ENCODE peak calls at places on chromosomes 12 and 14, in eight cellular contexts. One of them, this sample, is unnamed. For H3K36me3 and H3K4me1, the result is how much of the 10 kb centered on the place peaks cover.

GRCh38 chr14:51442513-51443175 is 202.6 kb downstream of the TMX1 start:
- DNase-seq in astrocyte: peak
- DNase-seq in mesendoderm: no peak
- DNase-seq in heart left ventricle: no peak
- DNase-seq in tibial artery: no peak
- DNase-seq in mucosa of descending colon: peak
- DNase-seq in SJSA1: peak
- DNase-seq in GM23248: peak
- DNase-seq in this sample: peak

GRCh38 chr12:131010376-131011131 is 56.8 kb downstream of the ADGRD1 start:
- DNase-seq in astrocyte: no peak
- DNase-seq in mesendoderm: no peak
- DNase-seq in heart left ventricle: no peak
- DNase-seq in tibial artery: no peak
- DNase-seq in mucosa of descending colon: no peak
- DNase-seq in SJSA1: no peak
- DNase-seq in GM23248: no peak
- DNase-seq in this sample: no peak

GRCh38 chr14:78667141-78667540 is 497.0 kb downstream of the NRXN3 start:
- DNase-seq in astrocyte: no peak
- DNase-seq in mesendoderm: no peak
- DNase-seq in heart left ventricle: no peak
- DNase-seq in tibial artery: no peak
- DNase-seq in mucosa of descending colon: no peak
- DNase-seq in SJSA1: no peak
- DNase-seq in GM23248: no peak
- DNase-seq in this sample: no peak

GRCh38 chr12:29743801-29744200 is 39.9 kb downstream of the TMTC1 start:
- DNase-seq in astrocyte: peak
- DNase-seq in mesendoderm: peak
- DNase-seq in heart left ventricle: no peak
- DNase-seq in tibial artery: no peak
- DNase-seq in mucosa of descending colon: no peak
- DNase-seq in SJSA1: no peak
- DNase-seq in GM23248: peak
- DNase-seq in this sample: no peak

GRCh38 chr14:72023128-72024042 is 91.2 kb downstream of the RGS6 start:
- DNase-seq in astrocyte: no peak
- DNase-seq in mesendoderm: no peak
- DNase-seq in heart left ventricle: no peak
- DNase-seq in tibial artery: no peak
- DNase-seq in mucosa of descending colon: no peak
- DNase-seq in SJSA1: no peak
- DNase-seq in GM23248: peak
- DNase-seq in this sample: no peak

GRCh38 chr12:29781176-29781575 is 2.6 kb downstream of the TMTC1 start:
- DNase-seq in astrocyte: no peak
- DNase-seq in mesendoderm: no peak
- DNase-seq in heart left ventricle: no peak
- DNase-seq in tibial artery: no peak
- DNase-seq in mucosa of descending colon: no peak
- DNase-seq in SJSA1: no peak
- DNase-seq in GM23248: no peak
- DNase-seq in this sample: no peak

GRCh38 chr12:124679533-124680371 is 112.3 kb upstream of the NCOR2 start:
- DNase-seq in astrocyte: no peak
- DNase-seq in mesendoderm: no peak
- DNase-seq in heart left ventricle: peak
- DNase-seq in tibial artery: peak
- DNase-seq in mucosa of descending colon: no peak
- DNase-seq in SJSA1: peak
- DNase-seq in GM23248: peak
- DNase-seq in this sample: peak

GRCh38 chr12:55829967-55830600 is 697 bp upstream of the DNAJC14 start:
- DNase-seq in astrocyte: no peak
- DNase-seq in mesendoderm: peak
- DNase-seq in heart left ventricle: peak
- DNase-seq in tibial artery: peak
- DNase-seq in mucosa of descending colon: peak
- DNase-seq in SJSA1: peak
- DNase-seq in GM23248: no peak
- DNase-seq in this sample: peak

GRCh38 chr12:10557766-10558165 is 52.1 kb downstream of the EIF2S3B start:
- DNase-seq in astrocyte: no peak
- DNase-seq in mesendoderm: peak
- DNase-seq in heart left ventricle: no peak
- DNase-seq in tibial artery: no peak
- DNase-seq in mucosa of descending colon: no peak
- DNase-seq in SJSA1: no peak
- DNase-seq in GM23248: no peak
- DNase-seq in this sample: no peak
- H3K4me3 ChIP-seq in astrocyte: no peak
- H3K4me3 ChIP-seq in mesendoderm: no peak
- H3K4me3 ChIP-seq in heart left ventricle: no peak
- H3K4me3 ChIP-seq in tibial artery: no peak
- H3K4me3 ChIP-seq in mucosa of descending colon: no peak
- H3K4me3 ChIP-seq in SJSA1: no peak
- H3K4me3 ChIP-seq in GM23248: no peak
- H3K4me3 ChIP-seq in this sample: no peak

DNA sequence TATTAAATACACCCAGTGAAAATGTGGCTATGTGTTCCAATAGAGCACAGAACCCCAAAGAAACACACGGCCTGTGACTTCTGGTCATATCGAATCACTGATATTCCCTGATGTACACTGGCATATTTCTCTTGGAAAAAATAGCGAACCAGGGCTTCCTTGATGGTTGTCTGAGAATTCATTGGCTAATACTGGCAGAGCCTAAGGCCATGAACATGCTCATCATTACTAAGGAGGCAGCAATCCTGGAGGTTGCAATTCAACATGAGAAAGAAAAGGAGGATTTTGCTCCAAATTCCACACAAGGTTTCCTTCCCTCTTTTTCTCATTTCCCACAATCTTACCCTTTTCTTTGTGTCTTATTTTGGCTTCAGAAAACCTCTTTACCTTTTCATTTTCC is 212.9 kb upstream of the HMGA2 start:
- DNase-seq in astrocyte: no peak
- DNase-seq in mesendoderm: no peak
- DNase-seq in heart left ventricle: no peak
- DNase-seq in tibial artery: no peak
- DNase-seq in mucosa of descending colon: no peak
- DNase-seq in SJSA1: no peak
- DNase-seq in GM23248: no peak
- DNase-seq in this sample: no peak
- H3K36me3 ChIP-seq in astrocyte: under half
- H3K36me3 ChIP-seq in mesendoderm: under half
- H3K36me3 ChIP-seq in heart left ventricle: under half
- H3K36me3 ChIP-seq in tibial artery: under half
- H3K36me3 ChIP-seq in mucosa of descending colon: under half
- H3K36me3 ChIP-seq in SJSA1: under half
- H3K36me3 ChIP-seq in GM23248: under half
- H3K36me3 ChIP-seq in this sample: under half

DNA sequence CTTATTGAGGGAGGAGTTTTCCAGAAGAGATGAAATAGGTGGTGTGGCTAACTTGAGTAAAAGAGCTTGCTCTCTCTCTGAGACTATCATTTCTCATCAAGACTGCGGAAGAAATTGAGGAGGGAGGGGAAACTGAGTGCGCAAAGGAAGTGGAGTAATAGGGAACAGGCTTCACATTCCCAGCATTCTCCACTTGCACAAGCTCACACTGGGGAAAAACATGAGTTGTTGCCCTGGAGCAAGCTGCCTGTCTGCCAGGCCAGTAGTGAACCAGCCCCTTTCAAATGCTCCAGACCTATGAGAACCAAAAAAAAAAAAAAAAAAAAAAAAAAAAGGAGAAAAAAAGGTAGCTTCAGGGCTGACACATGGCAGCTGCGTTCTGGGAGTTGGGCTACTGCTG is 32.7 kb upstream of the EMP1 start:
- DNase-seq in astrocyte: no peak
- DNase-seq in mesendoderm: no peak
- DNase-seq in heart left ventricle: no peak
- DNase-seq in tibial artery: no peak
- DNase-seq in mucosa of descending colon: no peak
- DNase-seq in SJSA1: no peak
- DNase-seq in GM23248: no peak
- DNase-seq in this sample: no peak
- H3K4me1 ChIP-seq in astrocyte: under half
- H3K4me1 ChIP-seq in mesendoderm: under half
- H3K4me1 ChIP-seq in heart left ventricle: under half
- H3K4me1 ChIP-seq in tibial artery: under half
- H3K4me1 ChIP-seq in mucosa of descending colon: under half
- H3K4me1 ChIP-seq in SJSA1: under half
- H3K4me1 ChIP-seq in GM23248: under half
- H3K4me1 ChIP-seq in this sample: under half

GRCh38 chr12:114858388-114859146 is 174.6 kb upstream of the TBX3 start:
- DNase-seq in astrocyte: no peak
- DNase-seq in mesendoderm: peak
- DNase-seq in heart left ventricle: no peak
- DNase-seq in tibial artery: no peak
- DNase-seq in mucosa of descending colon: peak
- DNase-seq in SJSA1: no peak
- DNase-seq in GM23248: no peak
- DNase-seq in this sample: no peak

GRCh38 chr12:114851981-114852380 is 168.0 kb upstream of the TBX3 start:
- DNase-seq in astrocyte: no peak
- DNase-seq in mesendoderm: no peak
- DNase-seq in heart left ventricle: no peak
- DNase-seq in tibial artery: no peak
- DNase-seq in mucosa of descending colon: no peak
- DNase-seq in SJSA1: no peak
- DNase-seq in GM23248: no peak
- DNase-seq in this sample: no peak

GRCh38 chr12:114850853-114851252 is 166.9 kb upstream of the TBX3 start:
- DNase-seq in astrocyte: no peak
- DNase-seq in mesendoderm: no peak
- DNase-seq in heart left ventricle: no peak
- DNase-seq in tibial artery: no peak
- DNase-seq in mucosa of descending colon: no peak
- DNase-seq in SJSA1: no peak
- DNase-seq in GM23248: no peak
- DNase-seq in this sample: no peak

GRCh38 chr12:114853003-114853529 is 169.1 kb upstream of the TBX3 start:
- DNase-seq in astrocyte: no peak
- DNase-seq in mesendoderm: no peak
- DNase-seq in heart left ventricle: no peak
- DNase-seq in tibial artery: no peak
- DNase-seq in mucosa of descending colon: no peak
- DNase-seq in SJSA1: no peak
- DNase-seq in GM23248: no peak
- DNase-seq in this sample: no peak

DNA sequence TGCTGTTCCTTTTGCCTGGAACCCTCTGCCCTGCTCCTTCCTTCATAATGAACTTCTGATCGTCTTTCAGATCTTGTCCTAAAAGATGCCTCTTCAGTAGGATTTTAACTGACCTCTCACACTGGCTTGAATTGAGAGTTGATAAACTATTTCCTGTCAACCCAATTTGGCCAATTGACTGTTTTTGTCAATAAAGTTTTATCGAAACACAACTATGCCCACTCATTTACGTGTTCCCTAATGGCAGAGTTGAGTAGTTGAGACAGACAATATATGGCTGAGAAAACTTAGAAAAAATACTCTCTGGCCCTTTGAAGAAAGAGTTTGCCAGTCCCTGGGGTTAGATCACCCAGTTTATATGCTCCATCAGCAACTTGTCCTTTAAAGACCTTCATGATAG is 171.7 kb upstream of the TBX3 start:
- DNase-seq in astrocyte: no peak
- DNase-seq in mesendoderm: no peak
- DNase-seq in heart left ventricle: no peak
- DNase-seq in tibial artery: no peak
- DNase-seq in mucosa of descending colon: no peak
- DNase-seq in SJSA1: no peak
- DNase-seq in GM23248: no peak
- DNase-seq in this sample: no peak
- H3K4me3 ChIP-seq in astrocyte: no peak
- H3K4me3 ChIP-seq in mesendoderm: no peak
- H3K4me3 ChIP-seq in heart left ventricle: no peak
- H3K4me3 ChIP-seq in tibial artery: no peak
- H3K4me3 ChIP-seq in mucosa of descending colon: no peak
- H3K4me3 ChIP-seq in SJSA1: no peak
- H3K4me3 ChIP-seq in GM23248: no peak
- H3K4me3 ChIP-seq in this sample: no peak

GRCh38 chr12:104342635-104343249 is 39.2 kb downstream of the EID3 start:
- DNase-seq in astrocyte: no peak
- DNase-seq in mesendoderm: no peak
- DNase-seq in heart left ventricle: no peak
- DNase-seq in tibial artery: no peak
- DNase-seq in mucosa of descending colon: no peak
- DNase-seq in SJSA1: no peak
- DNase-seq in GM23248: no peak
- DNase-seq in this sample: no peak

GRCh38 chr12:104340917-104341611 is 37.5 kb downstream of the EID3 start:
- DNase-seq in astrocyte: no peak
- DNase-seq in mesendoderm: no peak
- DNase-seq in heart left ventricle: no peak
- DNase-seq in tibial artery: no peak
- DNase-seq in mucosa of descending colon: no peak
- DNase-seq in SJSA1: no peak
- DNase-seq in GM23248: no peak
- DNase-seq in this sample: no peak

GRCh38 chr12:104340177-104340576 is 36.6 kb downstream of the EID3 start:
- DNase-seq in astrocyte: peak
- DNase-seq in mesendoderm: no peak
- DNase-seq in heart left ventricle: no peak
- DNase-seq in tibial artery: no peak
- DNase-seq in mucosa of descending colon: no peak
- DNase-seq in SJSA1: no peak
- DNase-seq in GM23248: peak
- DNase-seq in this sample: no peak

GRCh38 chr12:104339663-104340062 is 36.1 kb downstream of the EID3 start:
- DNase-seq in astrocyte: peak
- DNase-seq in mesendoderm: no peak
- DNase-seq in heart left ventricle: no peak
- DNase-seq in tibial artery: no peak
- DNase-seq in mucosa of descending colon: no peak
- DNase-seq in SJSA1: no peak
- DNase-seq in GM23248: no peak
- DNase-seq in this sample: no peak

DNA sequence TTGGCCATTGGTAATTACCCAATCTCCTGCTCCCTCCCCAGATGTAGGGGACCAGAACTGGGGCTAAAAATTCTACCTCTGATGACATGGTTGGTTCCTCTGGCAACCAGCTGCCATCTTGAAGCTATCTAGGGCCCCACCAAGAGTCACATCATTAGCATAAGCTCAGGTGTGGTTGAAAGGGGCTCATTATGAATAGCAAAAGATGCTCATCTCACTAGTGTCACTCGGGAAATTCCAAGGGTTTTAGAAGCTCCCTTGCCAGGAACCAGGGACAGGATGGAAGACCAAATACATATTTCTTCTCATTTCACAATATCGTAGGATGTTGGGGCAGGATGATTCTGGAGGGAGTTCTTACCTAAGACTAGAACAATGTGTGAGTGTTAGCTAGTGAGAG is 38.6 kb downstream of the EID3 start:
- DNase-seq in astrocyte: no peak
- DNase-seq in mesendoderm: no peak
- DNase-seq in heart left ventricle: no peak
- DNase-seq in tibial artery: no peak
- DNase-seq in mucosa of descending colon: no peak
- DNase-seq in SJSA1: no peak
- DNase-seq in GM23248: no peak
- DNase-seq in this sample: no peak
- H3K36me3 ChIP-seq in astrocyte: half or more
- H3K36me3 ChIP-seq in mesendoderm: under half
- H3K36me3 ChIP-seq in heart left ventricle: half or more
- H3K36me3 ChIP-seq in tibial artery: half or more
- H3K36me3 ChIP-seq in mucosa of descending colon: under half
- H3K36me3 ChIP-seq in SJSA1: half or more
- H3K36me3 ChIP-seq in GM23248: half or more
- H3K36me3 ChIP-seq in this sample: under half

GRCh38 chr12:50848963-50849362 is 6.2 kb downstream of the TMPRSS12 start:
- DNase-seq in astrocyte: no peak
- DNase-seq in mesendoderm: no peak
- DNase-seq in heart left ventricle: no peak
- DNase-seq in tibial artery: no peak
- DNase-seq in mucosa of descending colon: no peak
- DNase-seq in SJSA1: no peak
- DNase-seq in GM23248: no peak
- DNase-seq in this sample: no peak
- H3K4me1 ChIP-seq in astrocyte: under half
- H3K4me1 ChIP-seq in mesendoderm: under half
- H3K4me1 ChIP-seq in heart left ventricle: under half
- H3K4me1 ChIP-seq in tibial artery: under half
- H3K4me1 ChIP-seq in mucosa of descending colon: under half
- H3K4me1 ChIP-seq in SJSA1: under half
- H3K4me1 ChIP-seq in GM23248: under half
- H3K4me1 ChIP-seq in this sample: under half

This sample was measured in aorta.